ENCODE peak calls at places on chromosomes 1 and 21, in five cellular contexts. O, G, Y, W and N are unnamed samples.
A peak's percentile ranks its signal among the peaks of the same experiment; 100 is the strongest.

GRCh38 chr1:38228718-38229117 is 182.1 kb upstream of the POU3F1 start:
- DNase-seq in O (no peak), W (no peak), Y (no peak), G (no peak), N (no peak)

GRCh38 chr1:156497743-156498446 is 2.7 kb downstream of the MEF2D start:
- DNase-seq in O (peak; percentile 40), G (no peak), Y (no peak), W (no peak), N (no peak)

GRCh38 chr1:182295697-182296096 is 95.9 kb downstream of the GLUL start:
- DNase-seq in O (no peak), Y (no peak), W (no peak), G (no peak), N (no peak)

GRCh38 chr1:238811211-238811610 is 575.2 kb upstream of the CHRM3 start:
- DNase-seq in O (no peak), G (no peak), Y (no peak), W (no peak), N (no peak)

GRCh38 chr1:43611950-43612349 is 38.0 kb upstream of the KDM4A start:
- DNase-seq in G (peak; percentile 15), Y (no peak), O (no peak), W (no peak), N (no peak)

GRCh38 chr1:24096009-24096736 is 15.8 kb downstream of the MYOM3 start:
- DNase-seq in G (no peak), O (no peak), Y (no peak), W (no peak), N (no peak)

GRCh38 chr1:3314561-3315271 is 139.7 kb upstream of the ARHGEF16 start:
- DNase-seq in O (peak; percentile 43), Y (no peak), W (no peak), G (peak; percentile 63), N (no peak)

GRCh38 chr1:39214998-39215873 is 10.7 kb downstream of the MACF1 start:
- DNase-seq in W (no peak), Y (peak; percentile 69), O (no peak), G (no peak), N (peak; percentile 86)

GRCh38 chr1:1903224-1903623 is 11.8 kb upstream of the CALML6 start:
- DNase-seq in W (no peak), O (no peak), G (no peak), Y (no peak), N (no peak)

GRCh38 chr1:41138549-41138948 is 103.6 kb downstream of the SCMH1 start:
- DNase-seq in G (no peak), W (no peak), Y (peak; percentile 58), O (no peak), N (no peak)

GRCh38 chr1:245870698-245871097 is 636.4 kb downstream of the SMYD3 start:
- DNase-seq in W (no peak), Y (no peak), O (no peak), G (no peak), N (no peak)

GRCh38 chr1:64745986-64746940 is 1.4 kb downstream of the RAVER2 start:
- DNase-seq in W (no peak), Y (no peak), O (no peak), G (no peak), N (peak; percentile 13)

GRCh38 chr1:160437432-160438319 is 37.3 kb downstream of the VANGL2 start:
- DNase-seq in O (no peak), G (peak; percentile 5), Y (no peak), W (no peak), N (peak; percentile 89)

GRCh38 chr1:244326757-244327156 is 125.0 kb downstream of the ADSS2 start:
- DNase-seq in Y (no peak), G (no peak), O (no peak), W (peak; percentile 38), N (no peak)
- H2AFZ ChIP-seq in Y (no peak overlapping the region), G (no peak overlapping the region), O (no peak overlapping the region), W (no peak overlapping the region), N (no peak overlapping the region)

DNA sequence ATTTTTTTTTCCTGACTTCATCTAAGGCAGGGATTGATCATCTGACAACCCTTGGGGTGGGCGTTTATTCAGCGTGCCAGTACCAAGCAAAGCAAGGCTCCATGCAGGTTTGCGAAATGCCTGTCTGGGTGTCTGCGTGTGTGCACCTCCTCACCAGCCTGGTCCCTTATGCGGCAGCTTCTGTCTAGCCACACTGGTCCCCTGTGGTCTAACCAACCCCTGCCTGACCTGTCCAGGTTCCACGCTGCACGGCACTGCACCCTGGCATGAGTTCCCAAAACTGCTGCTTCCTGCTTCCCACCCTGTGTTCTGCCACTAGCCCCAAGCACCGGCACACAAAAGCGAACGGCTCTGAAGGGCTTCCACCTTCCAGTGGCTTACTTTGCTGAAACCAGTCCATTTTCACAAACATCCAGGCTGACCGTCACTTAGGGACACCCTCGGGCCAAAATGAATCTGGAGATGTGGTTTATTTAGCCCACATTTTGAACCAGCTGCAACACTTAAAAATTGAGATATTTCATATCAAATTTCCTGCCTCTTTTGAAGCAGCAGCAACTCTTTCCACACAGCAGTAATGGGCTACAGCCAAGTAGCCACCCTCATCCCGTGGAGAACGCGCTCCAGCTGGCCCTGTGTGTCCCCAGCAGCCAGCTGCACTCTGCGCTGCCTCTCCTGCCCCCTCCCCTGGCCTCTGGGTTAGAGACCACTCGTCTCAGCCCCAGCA is 55.7 kb downstream of the HLCS start:
- DNase-seq in G (peak; percentile 92), Y (no peak), O (peak; percentile 17), W (no peak), N (no peak)
- H2AFZ ChIP-seq in G (no peak overlapping the region), Y (no peak overlapping the region), O (no peak overlapping the region), W (no peak overlapping the region), N (no peak overlapping the region)

DNA sequence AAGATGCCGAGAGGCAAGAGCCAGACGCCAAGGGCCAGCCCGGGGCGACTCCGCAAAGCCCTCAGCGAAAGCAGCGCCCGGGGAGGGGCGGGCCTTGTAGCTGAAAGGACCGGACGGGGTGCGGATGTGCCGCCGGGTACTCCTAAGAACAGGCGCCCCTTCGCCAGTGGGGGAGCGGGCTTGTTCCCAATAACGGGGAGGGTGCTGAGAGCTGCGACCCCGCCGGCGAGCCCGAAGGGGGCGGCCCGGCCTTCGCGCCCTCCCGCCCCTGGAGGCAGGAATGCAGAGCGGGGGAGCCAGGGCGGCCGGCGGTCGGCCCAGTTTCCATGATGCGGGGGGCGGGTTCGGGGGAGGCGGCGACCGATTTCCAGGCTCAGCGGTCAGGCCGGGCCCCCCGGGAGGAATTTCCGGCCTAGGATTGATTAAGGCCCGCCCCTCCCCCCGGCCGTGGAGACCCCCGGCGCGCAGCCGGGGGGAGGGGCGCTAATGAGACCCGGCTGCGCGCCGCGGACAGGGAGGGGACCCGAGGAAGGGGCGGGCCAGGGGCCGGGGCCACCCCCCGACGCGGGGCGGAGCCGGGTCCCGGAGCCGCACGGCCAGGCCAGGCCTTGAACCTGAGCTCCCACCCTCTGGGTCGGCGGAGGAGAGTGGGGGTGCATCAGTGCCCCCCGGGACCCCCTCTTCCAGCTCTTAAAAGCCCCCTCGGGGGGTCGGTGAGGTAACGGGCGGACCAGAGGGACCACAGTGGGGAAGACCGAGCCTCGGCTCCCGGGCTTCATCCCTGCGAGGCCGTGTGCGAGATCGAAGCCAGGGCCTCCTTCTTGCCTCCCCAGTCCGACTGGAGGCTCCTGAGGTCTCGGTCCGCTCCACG is 898 bp upstream of the TMEM200B start:
- DNase-seq in W (no peak), G (peak; percentile 78), Y (peak; percentile 39), O (peak; percentile 90), N (peak; percentile 44)
- H2AFZ ChIP-seq in W (peak overlapping the region; percentile 80), G (peak overlapping the region; percentile 63), Y (peak overlapping the region; percentile 82), O (peak overlapping the region; percentile 82), N (peak overlapping the region; percentile 82)

GRCh38 chr1:88802404-88802803 is 89.0 kb downstream of the GTF2B start:
- DNase-seq in G (no peak), Y (no peak), W (no peak), O (no peak), N (no peak)

GRCh38 chr1:88802950-88803349 is 88.4 kb downstream of the GTF2B start:
- DNase-seq in G (peak; percentile 52), Y (peak; percentile 40), W (peak; percentile 83), O (peak; percentile 69), N (no peak)

GRCh38 chr1:88801575-88802208 is 89.7 kb downstream of the GTF2B start:
- DNase-seq in W (no peak), Y (peak; percentile 61), G (peak; percentile 64), O (no peak), N (no peak)

GRCh38 chr1:88799433-88799832 is 91.9 kb downstream of the GTF2B start:
- DNase-seq in O (no peak), G (no peak), Y (no peak), W (no peak), N (no peak)

GRCh38 chr1:88800382-88801051 is 90.8 kb downstream of the GTF2B start:
- DNase-seq in W (no peak), G (peak; percentile 30), Y (no peak), O (peak; percentile 59), N (peak; percentile 59)
- H2AFZ ChIP-seq in W (no peak overlapping the region), G (no peak overlapping the region), Y (no peak overlapping the region), O (no peak overlapping the region), N (no peak overlapping the region)

DNA sequence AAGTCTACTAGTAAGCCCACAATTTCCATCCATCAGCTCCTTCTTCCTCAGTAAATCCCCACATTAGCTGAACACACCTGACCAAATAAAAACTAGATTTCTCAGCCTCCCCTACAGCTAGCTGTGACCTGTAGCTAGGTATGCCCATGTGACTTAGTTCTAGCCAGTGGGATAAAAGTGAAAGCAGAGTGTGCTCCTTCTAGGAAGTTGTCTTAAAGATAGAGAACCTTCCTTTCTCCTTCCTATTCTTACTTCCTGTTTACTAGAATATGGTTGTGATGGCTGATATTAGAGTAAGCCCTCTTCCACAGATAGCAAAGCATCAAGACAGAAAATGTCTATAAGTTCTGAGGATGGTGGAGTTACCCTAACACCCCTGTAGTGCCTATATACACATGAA is 67.0 kb downstream of the PIK3R3 start:
- DNase-seq in W (no peak), G (no peak), O (no peak), Y (peak; percentile 47), N (peak; percentile 75)
- H2AFZ ChIP-seq in W (no peak overlapping the region), G (peak overlapping the region; percentile 48), O (peak overlapping the region; percentile 62), Y (peak overlapping the region; percentile 64), N (peak overlapping the region; percentile 39)

GRCh38 chr1:185155600-185156320 is 993 bp downstream of the TRMT1L start:
- DNase-seq in O (peak; percentile 86), G (peak; percentile 49), W (no peak), Y (peak; percentile 31), N (peak; percentile 51)
- H2AFZ ChIP-seq in O (peak overlapping the region; percentile 98), G (peak overlapping the region; percentile 79), W (peak overlapping the region; percentile 91), Y (peak overlapping the region; percentile 87), N (peak overlapping the region; percentile 89)

DNA sequence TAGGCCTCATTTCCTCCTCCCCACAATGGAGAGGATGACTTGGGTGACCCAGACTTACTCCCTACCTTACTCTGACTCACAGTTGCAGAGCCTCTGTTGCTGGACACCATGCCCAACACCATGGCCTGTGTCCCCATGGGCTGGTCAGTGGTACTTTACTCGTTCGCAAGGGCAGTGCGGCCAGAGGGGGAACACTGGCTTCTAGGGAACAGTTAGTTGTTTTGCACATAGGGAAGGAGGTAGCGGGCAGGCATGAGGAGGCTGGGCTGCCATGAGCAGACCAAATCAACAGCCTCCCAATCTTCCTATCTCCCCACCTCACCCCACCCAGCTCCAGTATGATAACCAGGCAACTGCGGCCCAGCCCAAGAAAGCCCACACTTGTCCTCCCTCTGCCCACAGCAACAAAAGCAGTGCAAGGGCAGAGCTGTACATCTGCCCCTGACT is 18.8 kb downstream of the TAL1 start:
- DNase-seq in O (no peak), W (no peak), G (no peak), Y (no peak), N (no peak)
- H2AFZ ChIP-seq in O (no peak overlapping the region), W (no peak overlapping the region), G (no peak overlapping the region), Y (no peak overlapping the region), N (no peak overlapping the region)